ENCODE peak calls at places on chromosomes 6 and 20, in four cellular contexts. One of them, this sample, is unnamed.

GRCh38 chr6:98657764-98658163 is 176.6 kb upstream of the POU3F2 start:
- DNase-seq in IMR-90: peak
- DNase-seq in H1: no peak
- DNase-seq in GM12878: no peak
- DNase-seq in this sample: peak

GRCh38 chr6:27865952-27866369 is 46.2 kb downstream of the OR2B2 start:
- DNase-seq in IMR-90: no peak
- DNase-seq in H1: peak
- DNase-seq in GM12878: no peak
- DNase-seq in this sample: no peak

GRCh38 chr6:22466665-22467064 is 102.7 kb upstream of the HDGFL1 start:
- DNase-seq in H1: no peak
- DNase-seq in GM12878: no peak
- DNase-seq in IMR-90: no peak
- DNase-seq in this sample: no peak

GRCh38 chr6:35498407-35499045 is 1.6 kb upstream of the TEAD3 start:
- DNase-seq in IMR-90: no peak
- DNase-seq in H1: no peak
- DNase-seq in GM12878: no peak
- DNase-seq in this sample: peak

GRCh38 chr6:132041706-132042105 is 90.5 kb upstream of the CCN2 start:
- DNase-seq in H1: no peak
- DNase-seq in IMR-90: peak
- DNase-seq in GM12878: no peak
- DNase-seq in this sample: no peak

GRCh38 chr20:42113236-42113635 is 495.1 kb upstream of the CHD6 start:
- DNase-seq in H1: no peak
- DNase-seq in GM12878: no peak
- DNase-seq in IMR-90: no peak
- DNase-seq in this sample: no peak

GRCh38 chr20:41956316-41957050 is 338.3 kb upstream of the CHD6 start:
- DNase-seq in H1: no peak
- DNase-seq in GM12878: no peak
- DNase-seq in IMR-90: no peak
- DNase-seq in this sample: peak

GRCh38 chr20:61816606-61817005 is 249.1 kb downstream of the TAF4 start:
- DNase-seq in H1: no peak
- DNase-seq in GM12878: no peak
- DNase-seq in IMR-90: no peak
- DNase-seq in this sample: no peak

GRCh38 chr20:48805286-48805685 is 22.5 kb downstream of the PREX1 start:
- DNase-seq in IMR-90: no peak
- DNase-seq in GM12878: no peak
- DNase-seq in H1: no peak
- DNase-seq in this sample: no peak

GRCh38 chr6:159898519-159898918 is 7.7 kb downstream of the MAS1 start:
- DNase-seq in H1: no peak
- DNase-seq in IMR-90: no peak
- DNase-seq in GM12878: no peak
- DNase-seq in this sample: no peak

DNA sequence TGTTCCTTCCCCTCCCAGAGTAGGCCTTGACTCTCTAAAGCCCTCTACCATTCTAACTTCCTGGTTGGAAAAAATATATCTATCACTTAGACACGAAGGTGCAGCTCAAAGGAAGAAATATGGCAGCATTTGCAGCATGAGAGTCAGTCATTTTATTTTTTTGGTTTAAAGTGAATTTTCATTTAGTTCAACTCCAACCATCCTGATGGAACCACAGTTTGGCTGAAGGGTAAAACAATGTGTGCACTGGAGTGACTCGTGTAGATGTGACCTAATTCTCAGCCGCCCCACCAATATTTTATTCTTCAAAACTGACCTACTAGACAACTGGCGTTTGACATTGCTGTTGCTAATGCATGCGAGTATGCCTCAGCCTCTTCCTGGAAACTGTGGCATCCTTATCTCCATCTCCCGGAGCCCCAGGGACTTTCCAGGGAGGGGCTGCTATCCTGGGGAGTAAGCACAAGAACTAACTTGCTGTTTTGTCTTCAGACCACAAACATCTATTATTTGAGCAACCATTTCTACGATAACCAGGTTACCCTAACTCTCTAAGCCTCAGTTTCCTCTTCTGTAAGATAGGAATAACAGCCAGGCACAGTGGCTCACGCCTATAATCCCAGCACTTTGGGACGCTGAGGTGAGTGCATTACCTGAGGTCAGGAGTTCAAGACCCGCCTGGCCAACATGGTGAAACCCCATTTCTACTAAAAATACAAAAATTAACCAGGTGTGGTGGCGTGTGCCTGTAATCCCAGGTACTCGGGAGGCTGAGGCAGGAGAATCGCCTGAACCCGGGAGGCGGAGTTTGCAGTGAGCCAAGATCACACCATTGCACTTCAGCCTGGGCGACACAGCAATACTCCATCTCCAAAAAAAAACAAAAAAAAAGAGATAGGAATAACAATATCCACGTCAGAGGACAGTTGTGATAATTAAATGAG is 148.7 kb upstream of the JARID2 start:
- DNase-seq in IMR-90: peak
- DNase-seq in H1: no peak
- DNase-seq in GM12878: no peak
- DNase-seq in this sample: peak
- TF ChIP-seq CHD1 in IMR-90: no peak
- TF ChIP-seq CHD1 in H1: no peak
- TF ChIP-seq CHD1 in GM12878: no peak
- TF ChIP-seq CHD1 in this sample: no peak

GRCh38 chr6:158170656-158171081 is 2.5 kb downstream of the GTF2H5 start:
- DNase-seq in GM12878: no peak
- DNase-seq in H1: no peak
- DNase-seq in IMR-90: peak
- DNase-seq in this sample: no peak
- TF ChIP-seq CHD1 in GM12878: no peak
- TF ChIP-seq CHD1 in H1: no peak
- TF ChIP-seq CHD1 in IMR-90: no peak
- TF ChIP-seq CHD1 in this sample: no peak

GRCh38 chr6:4948781-4949450 is 54.9 kb downstream of the RPP40 start:
- DNase-seq in GM12878: no peak
- DNase-seq in IMR-90: no peak
- DNase-seq in H1: peak
- DNase-seq in this sample: no peak
- TF ChIP-seq CHD1 in GM12878: no peak
- TF ChIP-seq CHD1 in IMR-90: no peak
- TF ChIP-seq CHD1 in H1: no peak
- TF ChIP-seq CHD1 in this sample: no peak

DNA sequence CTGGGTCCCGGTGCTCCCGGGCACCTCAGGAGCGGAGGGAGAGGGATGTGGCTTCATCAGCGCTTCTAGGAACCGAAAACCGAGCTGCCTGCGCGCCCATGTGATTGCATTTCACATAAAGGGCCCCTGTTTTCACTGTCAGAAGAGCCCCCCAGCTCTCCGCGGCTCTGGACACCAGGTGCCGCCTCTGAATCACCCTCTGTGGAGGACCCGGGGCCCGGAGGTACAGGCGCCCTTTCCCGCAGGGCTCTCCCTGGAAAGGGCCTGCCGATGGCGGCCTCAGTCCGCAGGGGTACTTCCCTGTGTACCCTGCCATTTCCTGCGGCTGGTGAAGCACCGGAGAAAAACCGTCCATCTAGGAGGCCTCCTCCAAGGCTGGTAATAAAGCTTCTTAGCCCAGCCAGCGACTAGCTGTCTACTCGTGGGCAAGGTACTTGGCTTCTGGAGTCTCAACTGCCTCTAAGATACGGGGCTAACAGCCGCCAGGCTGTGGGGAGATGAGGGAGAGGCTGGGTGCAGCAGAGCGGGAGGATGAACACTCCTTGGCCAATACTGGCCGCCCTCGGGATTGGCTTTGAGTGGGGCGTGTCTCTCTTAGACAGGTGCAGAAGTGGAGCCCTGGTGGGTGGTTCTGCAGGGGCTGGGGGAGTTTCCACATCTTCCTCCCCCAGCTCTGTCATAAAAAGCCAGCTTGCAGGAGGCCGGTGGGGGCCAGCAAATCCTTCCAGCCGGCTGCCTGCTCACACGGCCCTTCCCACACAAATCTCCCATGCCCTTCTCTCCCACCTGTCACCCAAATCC is 1.6 kb downstream of the PPP1R16B start:
- DNase-seq in IMR-90: no peak
- DNase-seq in H1: peak
- DNase-seq in GM12878: no peak
- DNase-seq in this sample: no peak
- TF ChIP-seq CHD1 in IMR-90: no peak
- TF ChIP-seq CHD1 in H1: no peak
- TF ChIP-seq CHD1 in GM12878: no peak
- TF ChIP-seq CHD1 in this sample: no peak

GRCh38 chr20:50190251-50191064 is at the start of gene CEBPB:
- DNase-seq in H1: peak
- DNase-seq in GM12878: no peak
- DNase-seq in IMR-90: peak
- DNase-seq in this sample: peak
- TF ChIP-seq CHD1 in H1: no peak
- TF ChIP-seq CHD1 in GM12878: no peak
- TF ChIP-seq CHD1 in IMR-90: peak
- TF ChIP-seq CHD1 in this sample: peak

DNA sequence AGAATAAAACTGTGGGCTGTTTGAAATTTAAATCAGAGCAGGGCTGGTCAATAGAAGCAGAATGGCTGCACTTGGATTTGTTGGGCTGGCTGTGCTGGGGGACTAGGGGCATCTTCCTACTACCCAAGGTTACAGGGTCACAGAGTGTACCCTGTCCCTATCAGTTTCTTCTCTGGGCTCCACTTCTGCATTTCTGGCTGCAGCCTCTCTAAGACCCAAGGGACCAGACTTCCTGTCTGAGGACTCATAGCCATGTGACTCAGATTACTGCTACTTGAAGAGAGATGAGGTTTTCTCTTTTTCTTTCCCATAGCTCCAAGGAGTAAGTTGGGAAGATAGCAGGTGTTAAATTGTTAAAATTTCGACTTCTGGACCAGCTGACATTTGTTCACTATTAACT is 376.8 kb downstream of the DHX35 start:
- DNase-seq in IMR-90: no peak
- DNase-seq in H1: no peak
- DNase-seq in GM12878: peak
- DNase-seq in this sample: no peak
- TF ChIP-seq CHD1 in IMR-90: no peak
- TF ChIP-seq CHD1 in H1: no peak
- TF ChIP-seq CHD1 in GM12878: no peak
- TF ChIP-seq CHD1 in this sample: no peak